ENCODE peak calls at places on chromosomes 5 and 9, in four cellular contexts. I is stimulated activated CD4-positive, alpha-beta T cell treated with anti-CD3 and anti-CD28 coated beads, Interleukin-1b, Interleukin-23, amount 100 ng/mL, for 4 hours; C is pancreas; B is spleen. Y is an unnamed sample.

GRCh38 chr5:14244721-14245518 is 101.8 kb downstream of the TRIO start:
- DNase-seq in B (no peak), I (no peak), C (no peak), Y (no peak)

GRCh38 chr9:76458903-76459690 is at the start of gene GCNT1:
- DNase-seq in B (peak), C (peak), I (peak), Y (peak)

GRCh38 chr5:125815-126214 is 33.8 kb downstream of the PLEKHG4B start:
- DNase-seq in C (no peak), I (no peak), B (no peak), Y (no peak)

GRCh38 chr9:33467526-33467925 is 6.2 kb downstream of the NOL6 start:
- DNase-seq in B (peak), C (peak), I (no peak), Y (no peak)

GRCh38 chr5:20276061-20276958 is 288.3 kb upstream of the CDH18 start:
- DNase-seq in I (no peak), B (no peak), C (no peak), Y (no peak)

GRCh38 chr9:134396258-134396742 is 70.0 kb downstream of the RXRA start:
- DNase-seq in B (peak), C (no peak), I (peak), Y (peak)

GRCh38 chr5:143812085-143812705 is at the start of gene HMHB1:
- DNase-seq in I (no peak), C (no peak), B (no peak), Y (no peak)

GRCh38 chr9:19631181-19631580 is 157.7 kb downstream of the SLC24A2 start:
- DNase-seq in B (no peak), I (no peak), C (no peak), Y (no peak)

GRCh38 chr9:108704156-108704852 is 151.5 kb downstream of the ACTL7B start:
- DNase-seq in I (no peak), C (no peak), B (no peak), Y (no peak)

GRCh38 chr5:91584352-91584751 is 201.2 kb upstream of the ARRDC3 start:
- DNase-seq in C (no peak), B (no peak), I (no peak), Y (no peak)

GRCh38 chr5:170483701-170484458 is 19.9 kb upstream of the KCNIP1 start:
- DNase-seq in I (no peak), C (no peak), B (no peak), Y (peak)

GRCh38 chr5:9186069-9186468 is 359.8 kb downstream of the SEMA5A start:
- DNase-seq in B (no peak), I (no peak), C (no peak), Y (no peak)

GRCh38 chr9:38226491-38226951 is 157.5 kb upstream of the SHB start:
- DNase-seq in I (no peak), C (no peak), B (no peak), Y (no peak)

Y was measured in CD14-positive monocyte.